ENCODE peak calls at places on chromosomes 2 and 18, in eight cellular contexts. Z is Panc1, R is suprapubic skin, Y is transverse colon, B is endothelial cell of umbilical vein, C is SK-N-SH, U is HepG2, W is spleen. L is an unnamed sample.
A peak's percentile ranks its signal among the peaks of the same experiment; 100 is the strongest.

GRCh38 chr2:157488877-157489276 is 45.0 kb upstream of the CYTIP start:
- DNase-seq in U (no peak), Y (peak; percentile 51), Z (no peak), R (no peak), W (no peak), C (no peak), B (peak; percentile 57), L (no peak)

GRCh38 chr2:70123051-70123828 is 36.0 kb downstream of the PCBP1 start:
- DNase-seq in U (no peak), R (peak; percentile 89), Z (no peak), Y (peak; percentile 43), W (peak; percentile 77), B (no peak), C (no peak), L (no peak)

GRCh38 chr18:63131106-63131943 is 188.2 kb downstream of the BCL2 start:
- DNase-seq in Z (no peak), C (peak; percentile 53), B (peak; percentile 52), W (no peak), R (no peak), Y (peak; percentile 74), U (peak; percentile 16), L (no peak)

GRCh38 chr2:3349211-3349693 is 28.4 kb downstream of the EIPR1 start:
- DNase-seq in B (no peak), U (no peak), R (peak; percentile 67), C (no peak), Y (no peak), W (no peak), Z (no peak), L (no peak)

GRCh38 chr18:42941860-42942259 is 173.6 kb downstream of the RIT2 start:
- DNase-seq in Y (no peak), R (no peak), B (no peak), W (no peak), C (no peak), Z (no peak), U (no peak), L (no peak)

GRCh38 chr2:37764739-37765138 is 93.3 kb upstream of the CDC42EP3 start:
- DNase-seq in Z (no peak), Y (no peak), C (no peak), R (no peak), B (peak; percentile 36), W (no peak), U (no peak), L (no peak)

GRCh38 chr2:75547345-75548035 is 13.2 kb downstream of the EVA1A start:
- DNase-seq in Y (no peak), C (no peak), W (no peak), U (no peak), B (peak; percentile 40), Z (no peak), R (no peak), L (no peak)

GRCh38 chr2:38504169-38504568 is 98.6 kb downstream of the HNRNPLL start:
- DNase-seq in Z (no peak), B (no peak), R (no peak), Y (no peak), W (no peak), U (no peak), C (no peak), L (no peak)

GRCh38 chr2:35428548-35428947 is 927.0 kb upstream of the CRIM1 start:
- DNase-seq in Z (peak; percentile 30), W (no peak), R (no peak), C (peak; percentile 19), B (peak; percentile 22), U (peak; percentile 25), Y (peak; percentile 10), L (no peak)

GRCh38 chr2:75621228-75621627 is 25.4 kb upstream of the MRPL19 start:
- DNase-seq in R (no peak), U (no peak), Y (no peak), Z (no peak), B (no peak), W (no peak), C (no peak), L (no peak)

GRCh38 chr2:152594792-152595191 is 122.5 kb downstream of the PRPF40A start:
- DNase-seq in Z (no peak), B (no peak), Y (no peak), C (no peak), W (no peak), R (no peak), U (no peak), L (no peak)

GRCh38 chr18:56200381-56200831 is 438.0 kb downstream of the TXNL1 start:
- DNase-seq in W (no peak), C (no peak), R (no peak), B (peak; percentile 93), U (no peak), Y (no peak), Z (no peak), L (no peak)

GRCh38 chr2:80303825-80304521 is 579 bp downstream of the LRRTM1 start:
- DNase-seq in C (peak; percentile 78), Z (no peak), R (no peak), U (no peak), Y (no peak), B (no peak), W (no peak), L (peak; percentile 80)

GRCh38 chr2:70964596-70965386 is 13.6 kb upstream of the ANKRD53 start:
- DNase-seq in C (peak; percentile 84), B (peak; percentile 56), W (peak; percentile 93), Z (no peak), R (peak; percentile 84), U (peak; percentile 22), Y (peak; percentile 83), L (peak; percentile 90)

GRCh38 chr2:85889648-85890281 is 975 bp upstream of the ST3GAL5 start:
- DNase-seq in B (no peak), W (no peak), U (no peak), Z (no peak), Y (peak; percentile 19), R (no peak), C (no peak), L (no peak)
- H3K4me1 ChIP-seq in B (peaks cover 36% of the 10 kb centered on the region), W (peaks cover 70% of the 10 kb centered on the region), U (peaks cover 25% of the 10 kb centered on the region), Z (peaks cover 21% of the 10 kb centered on the region), Y (peaks cover 18% of the 10 kb centered on the region), R (peaks cover 76% of the 10 kb centered on the region), C (peaks cover 34% of the 10 kb centered on the region), L (peaks cover 60% of the 10 kb centered on the region)

GRCh38 chr2:10406491-10406890 is 41.6 kb downstream of the ODC1 start:
- DNase-seq in R (no peak), Z (no peak), Y (no peak), W (no peak), B (no peak), U (no peak), C (no peak), L (no peak)

GRCh38 chr2:10405441-10405840 is 42.7 kb downstream of the ODC1 start:
- DNase-seq in R (no peak), Y (peak; percentile 49), C (peak; percentile 84), U (no peak), Z (peak; percentile 94), W (no peak), B (peak; percentile 86), L (no peak)

GRCh38 chr2:10406016-10406415 is 42.1 kb downstream of the ODC1 start:
- DNase-seq in U (no peak), C (no peak), R (no peak), Y (no peak), W (no peak), B (no peak), Z (no peak), L (no peak)

GRCh38 chr2:10402652-10403215 is 45.4 kb downstream of the ODC1 start:
- DNase-seq in U (no peak), Y (no peak), W (no peak), Z (no peak), B (no peak), C (no peak), R (no peak), L (no peak)

GRCh38 chr2:10404324-10405143 is 43.6 kb downstream of the ODC1 start:
- DNase-seq in R (no peak), Z (no peak), Y (no peak), C (peak; percentile 68), U (no peak), W (no peak), B (no peak), L (peak; percentile 67)
- TF ChIP-seq POLR2AphosphoS5 in R (no peak), Z (no peak), Y (peak; percentile 8), C (no peak), U (no peak), W (no peak), B (no peak), L (no peak)

GRCh38 chr2:42113427-42113826 is 55.7 kb upstream of the EML4 start:
- DNase-seq in C (no peak), B (no peak), R (no peak), W (no peak), U (no peak), Z (no peak), Y (no peak), L (no peak)

GRCh38 chr2:42117923-42118758 is 51.0 kb upstream of the EML4 start:
- DNase-seq in U (peak; percentile 91), W (no peak), R (no peak), B (peak; percentile 57), Z (peak; percentile 95), Y (no peak), C (no peak), L (no peak)

GRCh38 chr2:42116195-42117181 is 52.7 kb upstream of the EML4 start:
- DNase-seq in Y (no peak), C (no peak), B (no peak), R (no peak), Z (no peak), U (peak; percentile 95), W (no peak), L (no peak)

GRCh38 chr2:42117182-42117579 is 52.0 kb upstream of the EML4 start:
- DNase-seq in U (no peak), Y (no peak), R (no peak), W (no peak), B (no peak), Z (no peak), C (no peak), L (no peak)

GRCh38 chr2:42115588-42115987 is 53.6 kb upstream of the EML4 start:
- DNase-seq in Y (no peak), U (no peak), R (no peak), B (no peak), C (no peak), W (no peak), Z (no peak), L (no peak)
- H3K4me1 ChIP-seq in Y (peaks cover 20% of the 10 kb centered on the region), U (peaks cover 91% of the 10 kb centered on the region), R (peaks cover 16% of the 10 kb centered on the region), B (peaks cover 18% of the 10 kb centered on the region), C (peaks cover 30% of the 10 kb centered on the region), W (peaks cover 61% of the 10 kb centered on the region), Z (peaks cover 42% of the 10 kb centered on the region), L (peaks cover 19% of the 10 kb centered on the region)

GRCh38 chr2:131077182-131077846 is 15.9 kb downstream of the FAM168B start:
- DNase-seq in U (no peak), Z (no peak), C (no peak), W (no peak), B (no peak), Y (no peak), R (no peak), L (no peak)

GRCh38 chr2:131076707-131077106 is 16.6 kb downstream of the FAM168B start:
- DNase-seq in R (no peak), Z (no peak), W (no peak), C (no peak), B (peak; percentile 26), U (peak; percentile 57), Y (no peak), L (no peak)

GRCh38 chr2:131081190-131081589 is 12.1 kb downstream of the FAM168B start:
- DNase-seq in W (no peak), R (no peak), Y (no peak), U (no peak), B (no peak), C (no peak), Z (no peak), L (no peak)

DNA sequence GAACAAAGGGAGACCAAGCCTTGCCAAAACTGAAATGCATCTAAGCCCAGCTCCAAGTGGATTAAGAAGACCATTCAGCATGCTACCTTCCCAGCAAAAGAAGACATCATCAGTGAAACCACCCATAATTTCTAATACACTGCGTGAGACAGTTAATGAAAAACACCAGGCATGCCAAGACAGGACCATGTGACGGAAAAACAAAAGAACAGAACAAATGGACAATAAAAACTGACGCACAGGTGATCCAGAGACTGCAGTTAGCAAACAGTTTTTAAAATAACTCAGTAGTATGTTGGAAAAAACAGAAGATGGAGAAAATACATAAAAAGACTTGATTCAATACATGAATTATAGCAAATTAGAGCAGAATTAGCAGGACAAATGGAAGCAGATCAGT is 15.3 kb downstream of the FAM168B start:
- DNase-seq in R (no peak), C (no peak), B (no peak), Y (no peak), Z (no peak), W (no peak), U (no peak), L (no peak)
- TF ChIP-seq POLR2AphosphoS5 in R (no peak), C (no peak), B (no peak), Y (no peak), Z (no peak), W (no peak), U (no peak), L (no peak)

L was measured in upper lobe of left lung.